ENCODE peak calls at places on chromosomes 5 and 9, in four cellular contexts. One of them, this sample, is unnamed.

GRCh38 chr9:126642839-126643238 is 29.1 kb downstream of the LMX1B start:
- DNase-seq in BJ: no peak
- DNase-seq in fibroblast of pulmonary artery: no peak
- DNase-seq in GM10248: no peak
- DNase-seq in this sample: no peak

GRCh38 chr5:139795074-139796001 is at the start of gene PSD2:
- DNase-seq in GM10248: no peak
- DNase-seq in fibroblast of pulmonary artery: no peak
- DNase-seq in BJ: no peak
- DNase-seq in this sample: peak

GRCh38 chr5:52007230-52007858 is 624.1 kb downstream of the ISL1 start:
- DNase-seq in fibroblast of pulmonary artery: peak
- DNase-seq in BJ: peak
- DNase-seq in GM10248: no peak
- DNase-seq in this sample: peak

GRCh38 chr9:97900103-97900737 is 22.1 kb downstream of the TRMO start:
- DNase-seq in BJ: no peak
- DNase-seq in GM10248: no peak
- DNase-seq in fibroblast of pulmonary artery: peak
- DNase-seq in this sample: no peak

GRCh38 chr5:43560128-43560527 is 3.3 kb upstream of the PAIP1 start:
- DNase-seq in GM10248: no peak
- DNase-seq in BJ: no peak
- DNase-seq in fibroblast of pulmonary artery: peak
- DNase-seq in this sample: peak

GRCh38 chr5:33685873-33686550 is 205.8 kb downstream of the ADAMTS12 start:
- DNase-seq in GM10248: no peak
- DNase-seq in BJ: no peak
- DNase-seq in fibroblast of pulmonary artery: no peak
- DNase-seq in this sample: no peak

GRCh38 chr5:15620501-15620900 is 120.5 kb downstream of the FBXL7 start:
- DNase-seq in fibroblast of pulmonary artery: peak
- DNase-seq in GM10248: no peak
- DNase-seq in BJ: no peak
- DNase-seq in this sample: peak

GRCh38 chr9:109466623-109467590 is 31.2 kb downstream of the PTPN3 start:
- DNase-seq in fibroblast of pulmonary artery: peak
- DNase-seq in GM10248: no peak
- DNase-seq in BJ: no peak
- DNase-seq in this sample: peak

GRCh38 chr5:127012933-127013332 is 17.4 kb downstream of the MARCHF3 start:
- DNase-seq in BJ: peak
- DNase-seq in GM10248: no peak
- DNase-seq in fibroblast of pulmonary artery: peak
- DNase-seq in this sample: peak

GRCh38 chr9:93329632-93330286 is 121.7 kb upstream of the FAM120A start:
- DNase-seq in BJ: no peak
- DNase-seq in fibroblast of pulmonary artery: no peak
- DNase-seq in GM10248: no peak
- DNase-seq in this sample: no peak

GRCh38 chr5:178205010-178205748 is 846 bp downstream of the HNRNPAB start:
- DNase-seq in GM10248: peak
- DNase-seq in BJ: no peak
- DNase-seq in fibroblast of pulmonary artery: peak
- DNase-seq in this sample: peak

GRCh38 chr9:112858625-112859147 is 32.0 kb downstream of the SLC46A2 start:
- DNase-seq in GM10248: peak
- DNase-seq in fibroblast of pulmonary artery: peak
- DNase-seq in BJ: no peak
- DNase-seq in this sample: peak

GRCh38 chr5:77748160-77748559 is 28.0 kb downstream of the TBCA start:
- DNase-seq in fibroblast of pulmonary artery: no peak
- DNase-seq in BJ: no peak
- DNase-seq in GM10248: no peak
- DNase-seq in this sample: no peak

GRCh38 chr9:33687779-33688178 is 107.6 kb upstream of the PRSS3 start:
- DNase-seq in GM10248: no peak
- DNase-seq in BJ: no peak
- DNase-seq in fibroblast of pulmonary artery: peak
- DNase-seq in this sample: peak

GRCh38 chr9:91436841-91437240 is 13.2 kb upstream of the NFIL3 start:
- DNase-seq in fibroblast of pulmonary artery: no peak
- DNase-seq in BJ: no peak
- DNase-seq in GM10248: no peak
- DNase-seq in this sample: no peak

GRCh38 chr5:132052520-132052919 is 7.9 kb upstream of the IL3 start:
- DNase-seq in fibroblast of pulmonary artery: no peak
- DNase-seq in GM10248: no peak
- DNase-seq in BJ: no peak
- DNase-seq in this sample: no peak

GRCh38 chr9:132249690-132250089 is 87.8 kb downstream of the NTNG2 start:
- DNase-seq in BJ: no peak
- DNase-seq in fibroblast of pulmonary artery: no peak
- DNase-seq in GM10248: no peak
- DNase-seq in this sample: no peak

GRCh38 chr5:158069838-158070237 is 210.9 kb upstream of the CLINT1 start:
- DNase-seq in BJ: no peak
- DNase-seq in GM10248: no peak
- DNase-seq in fibroblast of pulmonary artery: no peak
- DNase-seq in this sample: no peak
- TF ChIP-seq CTCF in BJ: no peak
- TF ChIP-seq CTCF in GM10248: no peak
- TF ChIP-seq CTCF in fibroblast of pulmonary artery: no peak
- TF ChIP-seq CTCF in this sample: no peak

GRCh38 chr5:129904667-129905466 is 602 bp downstream of the CHSY3 start:
- DNase-seq in fibroblast of pulmonary artery: peak
- DNase-seq in BJ: no peak
- DNase-seq in GM10248: no peak
- DNase-seq in this sample: peak

GRCh38 chr5:129904102-129904666 is at the start of gene CHSY3:
- DNase-seq in BJ: no peak
- DNase-seq in GM10248: peak
- DNase-seq in fibroblast of pulmonary artery: peak
- DNase-seq in this sample: peak

GRCh38 chr5:129905467-129906176 is 1.4 kb downstream of the CHSY3 start:
- DNase-seq in fibroblast of pulmonary artery: peak
- DNase-seq in BJ: no peak
- DNase-seq in GM10248: no peak
- DNase-seq in this sample: peak

GRCh38 chr5:129903466-129904101 is 681 bp upstream of the CHSY3 start:
- DNase-seq in BJ: no peak
- DNase-seq in GM10248: no peak
- DNase-seq in fibroblast of pulmonary artery: no peak
- DNase-seq in this sample: no peak

DNA sequence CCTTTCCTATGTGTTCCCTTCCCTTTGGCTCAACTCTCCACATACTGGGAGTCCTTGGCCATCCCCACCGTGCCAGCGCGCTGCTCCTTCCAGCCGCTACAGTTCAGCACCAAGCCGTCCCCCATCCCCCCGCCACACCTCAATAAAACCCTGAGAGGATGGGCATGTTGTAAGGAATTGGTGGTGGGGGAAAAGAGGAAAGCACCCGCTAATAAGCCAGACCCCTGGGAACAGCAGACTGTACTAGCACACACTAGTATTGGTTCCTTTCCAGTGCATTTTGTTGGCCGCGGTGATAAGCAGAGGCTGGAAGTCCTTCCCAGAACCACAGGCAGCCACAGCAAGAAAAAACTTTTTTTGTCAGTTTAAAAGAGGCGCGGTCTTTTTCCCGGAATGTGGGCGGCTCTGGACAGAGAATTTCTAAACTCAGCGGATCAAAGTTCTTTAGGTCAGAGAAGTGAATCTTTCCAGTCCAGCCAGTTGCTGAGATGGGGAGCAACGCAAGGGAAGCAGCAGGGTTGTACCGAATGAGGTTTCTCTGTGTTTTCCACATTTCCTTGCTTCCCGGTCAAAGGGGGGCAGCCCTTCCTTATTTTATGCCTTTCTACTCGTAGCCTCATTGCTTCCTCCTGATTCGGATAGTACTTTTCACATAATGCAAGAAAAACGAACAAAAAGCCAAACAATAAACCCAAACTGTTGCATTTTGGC is 2.1 kb downstream of the CHSY3 start:
- DNase-seq in GM10248: no peak
- DNase-seq in fibroblast of pulmonary artery: peak
- DNase-seq in BJ: no peak
- DNase-seq in this sample: peak
- TF ChIP-seq CTCF in GM10248: no peak
- TF ChIP-seq CTCF in fibroblast of pulmonary artery: peak
- TF ChIP-seq CTCF in BJ: peak
- TF ChIP-seq CTCF in this sample: no peak

GRCh38 chr5:5209101-5209500 is 69.0 kb downstream of the ADAMTS16 start:
- DNase-seq in BJ: peak
- DNase-seq in fibroblast of pulmonary artery: no peak
- DNase-seq in GM10248: no peak
- DNase-seq in this sample: peak
- TF ChIP-seq CTCF in BJ: no peak
- TF ChIP-seq CTCF in fibroblast of pulmonary artery: no peak
- TF ChIP-seq CTCF in GM10248: no peak
- TF ChIP-seq CTCF in this sample: no peak

GRCh38 chr5:160460377-160461049 is 38.9 kb downstream of the PTTG1 start:
- DNase-seq in GM10248: no peak
- DNase-seq in fibroblast of pulmonary artery: no peak
- DNase-seq in BJ: no peak
- DNase-seq in this sample: no peak
- TF ChIP-seq CTCF in GM10248: no peak
- TF ChIP-seq CTCF in fibroblast of pulmonary artery: peak
- TF ChIP-seq CTCF in BJ: peak
- TF ChIP-seq CTCF in this sample: no peak

DNA sequence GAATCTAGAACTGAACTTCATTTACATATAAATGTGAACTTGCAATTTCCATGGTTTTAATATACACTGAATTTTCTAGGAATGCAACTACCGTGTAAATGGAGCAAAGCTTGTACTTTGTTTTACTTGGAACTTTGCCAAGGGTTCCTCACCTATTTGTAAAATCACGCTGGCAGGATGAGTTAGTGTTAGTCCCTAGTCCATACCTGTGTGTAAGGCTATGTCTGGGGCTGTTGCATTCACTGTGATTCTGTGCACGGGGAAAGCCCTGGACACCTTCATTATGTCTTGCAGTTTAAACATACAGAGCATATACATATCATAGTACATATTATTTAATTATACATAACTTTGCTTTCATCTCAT is 119.9 kb downstream of the PAX5 start:
- DNase-seq in BJ: no peak
- DNase-seq in GM10248: no peak
- DNase-seq in fibroblast of pulmonary artery: no peak
- DNase-seq in this sample: peak
- TF ChIP-seq CTCF in BJ: no peak
- TF ChIP-seq CTCF in GM10248: no peak
- TF ChIP-seq CTCF in fibroblast of pulmonary artery: no peak
- TF ChIP-seq CTCF in this sample: no peak

GRCh38 chr9:4923580-4924544 is 61.2 kb upstream of the JAK2 start:
- DNase-seq in GM10248: peak
- DNase-seq in fibroblast of pulmonary artery: peak
- DNase-seq in BJ: no peak
- DNase-seq in this sample: peak
- TF ChIP-seq CTCF in GM10248: peak
- TF ChIP-seq CTCF in fibroblast of pulmonary artery: peak
- TF ChIP-seq CTCF in BJ: peak
- TF ChIP-seq CTCF in this sample: peak

GRCh38 chr5:57420821-57421220 is 61.8 kb downstream of the ACTBL2 start:
- DNase-seq in BJ: no peak
- DNase-seq in GM10248: no peak
- DNase-seq in fibroblast of pulmonary artery: no peak
- DNase-seq in this sample: no peak
- TF ChIP-seq CTCF in BJ: no peak
- TF ChIP-seq CTCF in GM10248: no peak
- TF ChIP-seq CTCF in fibroblast of pulmonary artery: no peak
- TF ChIP-seq CTCF in this sample: no peak

GRCh38 chr5:68480385-68480940 is 264.9 kb downstream of the PIK3R1 start:
- DNase-seq in GM10248: no peak
- DNase-seq in BJ: no peak
- DNase-seq in fibroblast of pulmonary artery: no peak
- DNase-seq in this sample: no peak
- TF ChIP-seq CTCF in GM10248: no peak
- TF ChIP-seq CTCF in BJ: no peak
- TF ChIP-seq CTCF in fibroblast of pulmonary artery: no peak
- TF ChIP-seq CTCF in this sample: no peak

GRCh38 chr9:135975834-135976233 is 14.7 kb upstream of the UBAC1 start:
- DNase-seq in BJ: no peak
- DNase-seq in fibroblast of pulmonary artery: no peak
- DNase-seq in GM10248: no peak
- DNase-seq in this sample: no peak
- TF ChIP-seq CTCF in BJ: no peak
- TF ChIP-seq CTCF in fibroblast of pulmonary artery: no peak
- TF ChIP-seq CTCF in GM10248: no peak
- TF ChIP-seq CTCF in this sample: no peak

This sample was measured in MCF 10A.